ENCODE peak calls at places on chromosomes 11 and 22, in five cellular contexts. V, M, Y, Q and J are unnamed samples.

GRCh38 chr22:17829691-17830040 is 55.4 kb upstream of the BID start:
- DNase-seq in Q (no peak), Y (no peak), M (no peak), V (no peak), J (no peak)

GRCh38 chr11:92329644-92330043 is 105.0 kb downstream of the FAT3 start:
- DNase-seq in Q (peak), M (no peak), V (no peak), Y (no peak), J (peak)

GRCh38 chr22:22855617-22856308 is 31.9 kb upstream of the IGLL5 start:
- DNase-seq in Q (no peak), M (peak), Y (no peak), V (peak), J (peak)

GRCh38 chr11:8375460-8375859 is 111.8 kb upstream of the LMO1 start:
- DNase-seq in Q (no peak), Y (no peak), V (no peak), M (no peak), J (no peak)

GRCh38 chr11:114562166-114562916 is 2.7 kb upstream of the NXPE1 start:
- DNase-seq in Y (no peak), V (no peak), M (no peak), Q (peak), J (no peak)

GRCh38 chr11:7436146-7436545 is 49.2 kb upstream of the OLFML1 start:
- DNase-seq in M (no peak), Q (no peak), Y (no peak), V (no peak), J (no peak)

GRCh38 chr22:42688241-42688913 is 32.3 kb downstream of the A4GALT start:
- DNase-seq in M (peak), Q (peak), V (peak), Y (peak), J (peak)

GRCh38 chr11:74746868-74747267 is 1.8 kb upstream of the RNF169 start:
- DNase-seq in Y (no peak), Q (no peak), V (no peak), M (peak), J (no peak)

GRCh38 chr22:17258015-17258827 is 39.0 kb upstream of the ADA2 start:
- DNase-seq in Q (peak), V (peak), M (peak), Y (no peak), J (peak)

GRCh38 chr11:34970033-34970432 is 53.6 kb downstream of the PDHX start:
- DNase-seq in Y (no peak), V (no peak), Q (no peak), M (no peak), J (no peak)

GRCh38 chr22:22702874-22703570 is 58.6 kb downstream of the GGTLC2 start:
- DNase-seq in Q (no peak), M (no peak), V (no peak), Y (no peak), J (no peak)

DNA sequence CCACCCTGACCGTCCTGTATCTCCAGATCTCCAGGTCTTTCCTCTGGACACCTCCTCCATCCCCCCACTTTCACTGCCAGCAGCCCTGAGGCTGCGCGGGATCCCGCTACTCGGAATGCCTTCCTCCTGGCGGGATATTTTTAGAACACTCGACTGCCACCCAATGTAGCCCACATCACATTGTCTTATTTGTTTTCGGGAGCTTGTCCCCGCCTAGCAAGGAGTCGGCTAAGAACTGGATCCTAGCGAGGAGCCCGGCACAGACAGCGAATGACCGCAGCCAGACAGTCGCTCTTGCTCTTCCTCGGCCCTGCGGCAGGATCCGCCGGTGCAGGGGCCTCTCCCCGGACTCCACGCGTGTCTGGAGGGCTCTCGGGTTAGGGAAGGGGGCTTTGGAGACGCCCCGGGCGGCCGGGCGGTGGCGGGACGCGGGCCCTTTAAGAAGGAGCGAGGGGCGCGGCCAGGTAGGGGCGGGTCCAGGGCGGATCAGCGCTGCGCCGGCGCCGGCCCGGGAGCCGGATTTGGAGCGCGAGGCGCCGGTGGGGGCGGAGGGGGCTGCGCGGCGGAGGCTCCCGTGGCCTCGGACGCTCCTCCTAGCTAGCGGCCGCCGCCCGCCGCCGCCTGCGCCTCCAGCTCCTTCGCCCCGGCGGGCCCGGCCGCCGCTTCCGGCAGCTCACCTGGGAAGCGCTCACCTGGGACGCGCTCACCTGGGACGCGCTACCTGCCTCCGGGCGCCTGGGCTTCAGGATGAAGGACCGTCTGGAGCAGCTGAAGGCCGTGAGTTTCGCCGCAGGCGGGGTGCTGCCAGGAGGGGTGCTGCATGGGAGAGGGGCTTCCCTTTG is at the start of gene STX3:
- DNase-seq in Q (peak), V (peak), M (peak), Y (peak), J (peak)
- TF ChIP-seq CTCF in Q (no peak), V (no peak), M (no peak), Y (no peak), J (no peak)

DNA sequence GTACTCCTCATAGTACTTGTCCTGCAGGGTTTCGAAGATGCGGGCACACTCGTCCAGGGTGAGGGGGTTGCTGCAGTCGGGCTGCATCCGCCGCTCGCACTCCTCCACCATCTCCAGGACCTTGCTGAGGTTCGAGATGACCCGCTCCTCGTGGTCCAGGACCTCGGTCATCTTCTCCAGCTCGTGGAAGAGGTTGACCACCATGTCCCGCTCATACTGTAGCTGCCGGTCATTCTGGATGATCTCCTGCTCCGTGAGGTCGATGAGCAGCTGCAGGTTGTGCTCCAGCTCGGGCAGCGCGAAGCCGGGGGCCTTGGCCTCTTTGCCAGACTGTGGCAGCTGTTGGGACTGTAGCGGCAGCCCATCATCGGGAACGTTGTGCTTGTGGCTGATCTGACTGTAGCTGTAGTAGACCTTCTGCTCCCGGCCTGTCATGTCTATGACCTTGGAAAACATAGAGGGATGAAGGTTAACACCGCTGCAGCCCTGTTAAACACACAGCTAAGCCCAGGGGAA is 13.0 kb downstream of the TFIP11 start:
- DNase-seq in V (no peak), Y (no peak), Q (no peak), M (no peak), J (no peak)
- H3K4me3 ChIP-seq in V (no peak), Y (no peak), Q (no peak), M (no peak), J (no peak)

DNA sequence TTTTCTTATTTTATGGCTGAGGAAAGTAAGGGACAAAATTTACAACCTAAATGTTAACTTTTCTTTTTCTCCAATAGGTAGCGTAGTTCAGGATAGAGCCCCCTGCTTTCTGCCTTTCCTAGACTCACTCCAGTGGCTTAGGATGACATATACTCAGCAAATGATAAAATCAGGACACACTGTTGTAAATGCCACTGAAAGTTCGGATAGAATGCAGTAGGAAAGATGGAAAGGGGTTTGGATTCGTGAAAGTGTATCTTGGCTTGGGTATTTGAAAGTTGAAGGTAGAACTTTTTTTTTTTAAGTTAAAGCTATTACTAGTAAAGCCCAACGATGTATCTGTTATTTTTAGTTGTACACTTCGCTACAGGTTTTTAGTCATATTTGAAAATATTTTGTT is 2.2 kb downstream of the DYNC2H1 start:
- DNase-seq in V (no peak), Y (no peak), M (no peak), Q (no peak), J (no peak)
- TF ChIP-seq CTCF in V (no peak), Y (no peak), M (no peak), Q (no peak), J (no peak)

GRCh38 chr11:122155001-122155400 is 39.0 kb upstream of the BLID start:
- DNase-seq in V (no peak), M (no peak), Y (no peak), Q (no peak), J (no peak)
- H3K4me3 ChIP-seq in V (no peak), M (no peak), Y (peak), Q (no peak), J (no peak)

DNA sequence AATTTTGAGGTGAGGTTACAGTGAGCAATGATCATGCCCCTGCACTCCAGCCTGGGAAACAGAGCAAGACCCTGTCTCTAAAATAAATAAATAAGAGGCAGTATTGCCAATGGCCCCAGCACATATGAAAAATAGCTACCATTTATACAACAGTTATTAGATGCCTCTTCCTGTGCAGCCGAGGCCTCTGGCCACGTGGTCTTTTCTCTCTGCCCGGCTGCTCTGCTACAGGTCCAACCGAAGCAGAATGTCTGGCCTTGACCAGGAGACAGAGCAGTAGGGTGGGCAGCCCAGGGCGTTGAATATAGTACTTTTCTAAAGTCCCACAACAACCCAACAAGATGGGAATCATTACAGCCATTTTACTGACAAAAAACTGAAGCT is 12.4 kb upstream of the OAF start:
- DNase-seq in M (no peak), Q (no peak), V (no peak), Y (no peak), J (no peak)
- TF ChIP-seq CTCF in M (no peak), Q (no peak), V (no peak), Y (no peak), J (no peak)

GRCh38 chr11:47233051-47233450 is 15.6 kb downstream of the ACP2 start:
- DNase-seq in Y (no peak), Q (no peak), M (no peak), V (no peak), J (no peak)

GRCh38 chr11:47235163-47235562 is 13.5 kb downstream of the ACP2 start:
- DNase-seq in M (no peak), V (no peak), Q (no peak), Y (no peak), J (no peak)

GRCh38 chr11:47236482-47236881 is 12.1 kb downstream of the ACP2 start:
- DNase-seq in M (peak), Q (peak), V (no peak), Y (no peak), J (peak)

GRCh38 chr11:47234669-47235075 is 13.9 kb downstream of the ACP2 start:
- DNase-seq in V (no peak), M (no peak), Y (no peak), Q (peak), J (peak)

DNA sequence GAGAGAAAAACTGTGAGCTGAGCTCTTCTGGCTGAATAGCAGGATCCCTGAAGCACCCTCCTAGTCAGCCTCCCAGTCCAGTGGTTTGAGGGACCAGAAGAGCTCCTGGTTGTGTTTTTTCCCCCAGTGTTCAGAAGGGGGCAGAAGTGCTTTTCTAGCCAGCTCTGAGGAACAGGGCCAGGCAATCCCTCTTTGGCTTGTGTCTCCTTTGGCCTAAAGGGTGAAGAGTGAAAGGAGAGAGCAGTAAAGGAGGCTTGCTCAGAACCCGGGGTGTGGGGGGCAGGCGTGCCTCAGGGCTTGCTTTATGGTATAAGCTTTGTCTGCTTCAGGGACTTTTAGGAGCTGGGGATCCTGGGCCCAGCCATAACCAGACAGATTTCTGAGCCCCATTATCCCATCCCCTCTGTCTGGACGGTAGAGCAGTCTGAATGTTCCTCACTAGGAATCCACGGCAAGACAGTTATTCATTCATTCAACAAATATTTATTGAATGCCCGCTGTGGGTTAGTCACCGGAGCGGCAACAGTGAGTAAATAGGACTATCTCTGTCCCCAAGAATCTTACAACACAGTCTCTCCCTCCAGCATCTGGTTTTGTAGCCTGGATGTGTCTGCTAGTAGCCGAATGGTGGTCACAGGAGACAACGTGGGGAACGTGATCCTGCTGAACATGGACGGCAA is 14.5 kb downstream of the ACP2 start:
- DNase-seq in Q (peak), V (no peak), Y (peak), M (peak), J (peak)
- H3K4me3 ChIP-seq in Q (no peak), V (no peak), Y (peak), M (no peak), J (peak)